ENCODE peak calls at places on chromosome 12, in eight cellular contexts. V is PC-3, N is hepatocyte, L is OCI-LY7, W is HCT116, Y is neural progenitor cell, T is MM.1S, B is SK-N-SH. D is an unnamed sample.
A peak's percentile ranks its signal among the peaks of the same experiment; 100 is the strongest.

GRCh38 chr12:43117226-43117930 is 434.6 kb downstream of the ADAMTS20 start:
- DNase-seq in L (no peak), B (no peak), V (no peak), W (no peak), T (no peak), Y (no peak), N (no peak), D (no peak)

GRCh38 chr12:56725723-56726102 is 614 bp upstream of the NACA start:
- DNase-seq in L (no peak), W (no peak), T (no peak), Y (peak; percentile 15), B (no peak), N (no peak), V (no peak), D (no peak)

GRCh38 chr12:122064034-122064777 is 14.3 kb upstream of the MLXIP start:
- DNase-seq in W (peak; percentile 99), Y (peak; percentile 87), V (peak; percentile 82), L (peak; percentile 85), N (peak; percentile 89), T (peak; percentile 63), B (peak; percentile 92), D (peak; percentile 97)

GRCh38 chr12:58841058-58841798 is 79.1 kb downstream of the LRIG3 start:
- DNase-seq in N (no peak), V (no peak), Y (peak; percentile 43), L (no peak), W (no peak), T (no peak), B (no peak), D (peak; percentile 53)

GRCh38 chr12:78085562-78086182 is 255.0 kb downstream of the NAV3 start:
- DNase-seq in T (no peak), W (no peak), Y (no peak), N (no peak), V (peak; percentile 41), L (no peak), B (no peak), D (no peak)

GRCh38 chr12:113903381-113903863 is 62.7 kb downstream of the RBM19 start:
- DNase-seq in W (no peak), Y (no peak), V (peak; percentile 39), T (no peak), B (no peak), L (no peak), N (no peak), D (no peak)

GRCh38 chr12:61490732-61491498 is 769.3 kb upstream of the USP15 start:
- DNase-seq in T (no peak), L (no peak), V (peak; percentile 45), N (no peak), B (no peak), Y (no peak), W (no peak), D (no peak)

GRCh38 chr12:119156401-119156800 is 22.3 kb upstream of the HSPB8 start:
- DNase-seq in W (no peak), T (no peak), L (no peak), N (no peak), B (peak; percentile 54), Y (peak; percentile 52), V (no peak), D (peak; percentile 86)

GRCh38 chr12:18967814-18968213 is 161.7 kb upstream of the PLEKHA5 start:
- DNase-seq in N (no peak), L (no peak), V (peak; percentile 29), T (no peak), W (no peak), Y (no peak), B (no peak), D (no peak)

GRCh38 chr12:116159175-116159574 is 118.3 kb downstream of the MED13L start:
- DNase-seq in Y (no peak), V (no peak), L (no peak), W (no peak), B (no peak), N (peak; percentile 25), T (no peak), D (no peak)

GRCh38 chr12:79006306-79006705 is 141.7 kb downstream of the SYT1 start:
- DNase-seq in V (peak; percentile 52), L (no peak), N (no peak), T (peak; percentile 54), W (peak; percentile 12), Y (no peak), B (no peak), D (no peak)

GRCh38 chr12:88291498-88292131 is 149.5 kb downstream of the TMTC3 start:
- DNase-seq in W (no peak), V (peak; percentile 82), Y (no peak), L (no peak), T (no peak), B (no peak), N (no peak), D (no peak)

GRCh38 chr12:7219599-7220243 is 30.2 kb downstream of the PEX5 start:
- DNase-seq in V (peak; percentile 74), Y (peak; percentile 90), N (peak; percentile 91), B (peak; percentile 52), W (peak; percentile 75), T (peak; percentile 79), L (peak; percentile 84), D (peak; percentile 90)

DNA sequence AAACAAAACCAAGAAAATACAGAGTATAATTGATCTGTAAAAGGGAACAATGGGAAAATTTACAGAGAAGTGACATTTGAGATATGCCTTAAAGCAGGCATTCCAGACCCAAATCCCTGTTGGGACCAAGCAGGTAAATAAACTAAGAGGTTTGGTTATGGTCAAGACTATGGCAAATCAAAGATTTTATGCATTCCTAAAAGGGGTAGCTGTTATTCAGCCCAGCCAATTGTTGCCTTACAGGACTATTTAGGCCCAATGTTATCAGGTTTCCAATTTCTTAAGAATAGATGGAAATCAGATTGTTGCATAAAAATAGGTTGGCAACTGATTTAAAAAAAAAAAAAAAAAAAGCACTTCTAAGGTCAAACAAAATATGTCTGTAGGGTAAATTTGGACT is 5.3 kb downstream of the DNAI7 start:
- DNase-seq in N (no peak), Y (no peak), V (no peak), L (no peak), W (no peak), B (no peak), T (no peak), D (no peak)
- TF ChIP-seq EZH2phosphoT487 in N (no peak), Y (no peak), V (no peak), L (no peak), W (no peak), B (no peak), T (no peak), D (no peak)

DNA sequence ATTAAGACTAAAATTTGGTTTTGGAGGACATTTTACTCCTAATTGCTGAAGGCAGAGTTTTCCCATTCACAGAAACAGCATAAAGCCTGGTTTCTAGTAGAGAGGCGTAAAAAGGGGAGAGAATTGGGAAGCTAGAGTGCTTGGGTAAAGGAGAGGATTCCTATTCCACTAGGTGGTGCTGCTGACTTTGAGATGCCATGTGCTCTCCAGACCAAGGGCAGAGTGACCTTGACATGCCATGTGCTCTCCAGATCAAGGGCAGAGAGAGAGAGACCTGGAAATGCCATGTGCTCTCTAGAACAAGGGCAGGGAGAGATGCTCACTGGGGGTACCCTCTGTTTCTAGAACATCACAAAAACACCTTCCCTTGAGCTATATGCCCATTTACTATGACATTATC is 176.2 kb upstream of the PDZRN4 start:
- DNase-seq in V (no peak), N (no peak), L (no peak), Y (no peak), B (no peak), W (no peak), T (peak; percentile 31), D (peak; percentile 39)
- TF ChIP-seq CTCF in V (no peak), N (no peak), L (peak; percentile 44), Y (no peak), B (no peak), W (peak; percentile 26), T (peak; percentile 29), D (peak; percentile 61)

DNA sequence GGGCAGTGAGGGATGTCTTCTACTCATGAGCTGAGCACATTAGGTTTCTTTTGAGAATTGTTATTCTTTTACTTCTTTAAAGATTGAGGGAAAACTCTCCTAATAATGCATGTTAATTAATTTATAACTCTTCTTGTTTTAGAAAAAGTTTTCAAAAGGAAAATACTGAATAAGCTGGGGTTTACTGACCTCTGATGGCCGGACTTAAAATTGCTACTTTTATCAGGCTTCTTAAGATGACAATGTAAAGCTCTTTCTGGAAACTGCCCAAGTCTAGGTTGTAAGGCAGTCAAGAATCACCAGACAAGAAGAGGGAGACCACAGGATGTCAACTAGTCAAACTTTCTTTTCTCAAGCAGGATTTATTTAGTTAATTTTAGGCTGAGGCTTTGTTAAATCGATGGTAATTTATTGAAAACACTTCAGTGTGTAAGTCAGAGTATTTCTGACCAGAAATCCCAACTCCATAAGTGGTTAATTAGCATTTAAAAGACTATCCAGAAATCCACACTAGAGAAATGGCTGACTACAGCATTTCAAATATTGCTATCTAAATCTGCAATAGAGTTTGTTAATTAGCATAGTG is 82.1 kb downstream of the AVPR1A start:
- DNase-seq in L (peak; percentile 30), N (peak; percentile 82), B (peak; percentile 0), Y (peak; percentile 53), V (peak; percentile 87), T (peak; percentile 46), W (peak; percentile 55), D (peak; percentile 77)
- TF ChIP-seq EZH2phosphoT487 in L (no peak), N (no peak), B (no peak), Y (no peak), V (no peak), T (no peak), W (no peak), D (no peak)

GRCh38 chr12:130876758-130877157 is 4.9 kb downstream of the RAN start:
- DNase-seq in V (no peak), T (no peak), B (no peak), L (no peak), Y (no peak), W (no peak), N (no peak), D (no peak)
- TF ChIP-seq CTCF in V (no peak), T (no peak), B (peak; percentile 21), L (peak; percentile 51), Y (peak; percentile 7), W (no peak), N (no peak), D (no peak)

GRCh38 chr12:84131076-84131475 is 781.5 kb downstream of the SLC6A15 start:
- DNase-seq in V (peak; percentile 75), W (no peak), B (no peak), N (no peak), T (no peak), L (no peak), Y (no peak), D (no peak)
- TF ChIP-seq EZH2phosphoT487 in V (no peak), W (no peak), B (no peak), N (no peak), T (no peak), L (no peak), Y (no peak), D (no peak)